ENCODE peak calls at places on chromosomes 5 and 9, in six cellular contexts. U, F, W, S, M and R are unnamed samples.

GRCh38 chr5:81424728-81425127 is 30.8 kb upstream of the ACOT12 start:
- DNase-seq in F (no peak), W (no peak), M (no peak), U (no peak), S (no peak), R (no peak)

GRCh38 chr5:19676895-19677294 is 311.1 kb downstream of the CDH18 start:
- DNase-seq in W (no peak), M (no peak), S (no peak), U (no peak), F (no peak), R (no peak)

GRCh38 chr5:98468188-98468869 is 305.1 kb upstream of the RGMB start:
- DNase-seq in U (no peak), M (no peak), S (no peak), W (no peak), F (peak; percentile 29), R (no peak)

GRCh38 chr5:33842456-33842855 is 49.3 kb downstream of the ADAMTS12 start:
- DNase-seq in F (no peak), S (no peak), U (no peak), W (no peak), M (no peak), R (no peak)

GRCh38 chr5:170655920-170656319 is 127.6 kb upstream of the GABRP start:
- DNase-seq in M (no peak), W (no peak), U (no peak), F (no peak), S (no peak), R (no peak)

GRCh38 chr5:66239034-66239433 is 94.9 kb downstream of the SREK1 start:
- DNase-seq in M (no peak), F (peak; percentile 24), W (no peak), S (peak; percentile 19), U (no peak), R (no peak)

GRCh38 chr9:89564257-89564878 is 40.4 kb upstream of the GADD45G start:
- DNase-seq in M (peak; percentile 51), W (no peak), F (peak; percentile 48), U (no peak), S (peak; percentile 82), R (no peak)

GRCh38 chr5:15794117-15794985 is 294.4 kb downstream of the FBXL7 start:
- DNase-seq in F (no peak), W (no peak), M (no peak), S (no peak), U (no peak), R (no peak)

GRCh38 chr9:126066131-126066530 is 260.5 kb upstream of the MVB12B start:
- DNase-seq in F (no peak), M (no peak), W (no peak), U (no peak), S (no peak), R (no peak)

GRCh38 chr9:133839822-133840329 is 101.7 kb upstream of the SARDH start:
- DNase-seq in F (no peak), S (no peak), M (no peak), U (no peak), W (peak; percentile 58), R (no peak)

GRCh38 chr9:98839724-98840123 is 32.3 kb downstream of the GALNT12 start:
- DNase-seq in U (no peak), W (no peak), M (no peak), F (no peak), S (no peak), R (peak; percentile 88)

GRCh38 chr5:79503794-79504495 is 10.0 kb downstream of the HOMER1 start:
- DNase-seq in U (no peak), S (no peak), W (no peak), F (peak; percentile 39), M (no peak), R (no peak)

GRCh38 chr5:93574041-93574938 is 6.7 kb downstream of the NR2F1-AS1 start:
- DNase-seq in S (no peak), M (no peak), W (no peak), U (no peak), F (no peak), R (no peak)

GRCh38 chr9:108743901-108744371 is 111.8 kb downstream of the ACTL7B start:
- DNase-seq in W (no peak), U (no peak), F (peak; percentile 16), M (no peak), S (no peak), R (no peak)

GRCh38 chr9:133460405-133461175 is 812 bp downstream of the CACFD1 start:
- DNase-seq in F (peak; percentile 38), S (no peak), U (peak; percentile 33), M (peak; percentile 26), W (peak; percentile 95), R (no peak)

GRCh38 chr9:110148384-110148783 is 59.6 kb downstream of the C9orf152 start:
- DNase-seq in U (no peak), S (no peak), W (no peak), M (peak; percentile 16), F (no peak), R (no peak)

GRCh38 chr5:132221781-132222648 is 5.6 kb downstream of the P4HA2 start:
- DNase-seq in U (peak; percentile 45), M (no peak), F (no peak), W (no peak), S (no peak), R (no peak)

GRCh38 chr5:6058055-6058715 is 320.2 kb downstream of the MED10 start:
- DNase-seq in M (no peak), U (no peak), S (no peak), F (no peak), W (no peak), R (peak; percentile 90)

GRCh38 chr9:106307670-106308069 is 555.3 kb upstream of the ZNF462 start:
- DNase-seq in U (no peak), M (no peak), F (no peak), S (no peak), W (no peak), R (no peak)

GRCh38 chr5:116880150-116880549 is 305.5 kb upstream of the SEMA6A start:
- DNase-seq in M (no peak), W (no peak), F (no peak), S (no peak), U (no peak), R (no peak)

GRCh38 chr9:13035822-13036221 is 243.7 kb downstream of the MPDZ start:
- DNase-seq in W (no peak), S (no peak), M (no peak), U (no peak), F (no peak), R (no peak)

GRCh38 chr9:128995791-128996190 is 32.3 kb downstream of the SH3GLB2 start:
- DNase-seq in F (no peak), U (no peak), M (no peak), W (no peak), S (no peak), R (no peak)

GRCh38 chr5:157361865-157362465 is 96.0 kb downstream of the CYFIP2 start:
- DNase-seq in M (peak; percentile 83), S (no peak), W (no peak), F (no peak), U (no peak), R (no peak)

GRCh38 chr5:143601917-143602333 is 198.4 kb upstream of the NR3C1 start:
- DNase-seq in W (no peak), F (no peak), S (no peak), M (no peak), U (no peak), R (no peak)

GRCh38 chr5:177491429-177491945 is 5.9 kb downstream of the PDLIM7 start:
- DNase-seq in F (peak; percentile 79), M (peak; percentile 84), S (no peak), U (no peak), W (no peak), R (no peak)

GRCh38 chr5:177491983-177492746 is 5.2 kb downstream of the PDLIM7 start:
- DNase-seq in M (no peak), W (no peak), F (no peak), U (no peak), S (no peak), R (no peak)

GRCh38 chr5:177493795-177494355 is 3.5 kb downstream of the PDLIM7 start:
- DNase-seq in M (no peak), U (no peak), F (no peak), S (no peak), W (no peak), R (no peak)

GRCh38 chr5:177494356-177495195 is 2.8 kb downstream of the PDLIM7 start:
- DNase-seq in S (peak; percentile 49), W (no peak), M (peak; percentile 36), U (no peak), F (peak; percentile 82), R (no peak)

GRCh38 chr5:177492841-177493240 is 4.6 kb downstream of the PDLIM7 start:
- DNase-seq in S (no peak), U (no peak), M (no peak), F (no peak), W (no peak), R (no peak)
- TF ChIP-seq POLR2A in S (no peak), U (no peak), M (no peak), F (no peak), W (no peak), R (no peak)

GRCh38 chr5:134904621-134905245 is at the start of gene PCBD2:
- DNase-seq in U (peak; percentile 79), M (peak; percentile 94), F (peak; percentile 94), W (peak; percentile 96), S (peak; percentile 83), R (peak; percentile 94)
- TF ChIP-seq POLR2A in U (peak; percentile 31), M (peak; percentile 92), F (peak; percentile 65), W (peak; percentile 78), S (peak; percentile 53), R (no peak)

GRCh38 chr9:127973169-127974001 is 7.4 kb downstream of the EEIG1 start:
- DNase-seq in M (no peak), F (no peak), W (peak; percentile 95), U (no peak), S (no peak), R (no peak)
- TF ChIP-seq POLR2A in M (no peak), F (no peak), W (peak; percentile 11), U (no peak), S (no peak), R (no peak)

DNA sequence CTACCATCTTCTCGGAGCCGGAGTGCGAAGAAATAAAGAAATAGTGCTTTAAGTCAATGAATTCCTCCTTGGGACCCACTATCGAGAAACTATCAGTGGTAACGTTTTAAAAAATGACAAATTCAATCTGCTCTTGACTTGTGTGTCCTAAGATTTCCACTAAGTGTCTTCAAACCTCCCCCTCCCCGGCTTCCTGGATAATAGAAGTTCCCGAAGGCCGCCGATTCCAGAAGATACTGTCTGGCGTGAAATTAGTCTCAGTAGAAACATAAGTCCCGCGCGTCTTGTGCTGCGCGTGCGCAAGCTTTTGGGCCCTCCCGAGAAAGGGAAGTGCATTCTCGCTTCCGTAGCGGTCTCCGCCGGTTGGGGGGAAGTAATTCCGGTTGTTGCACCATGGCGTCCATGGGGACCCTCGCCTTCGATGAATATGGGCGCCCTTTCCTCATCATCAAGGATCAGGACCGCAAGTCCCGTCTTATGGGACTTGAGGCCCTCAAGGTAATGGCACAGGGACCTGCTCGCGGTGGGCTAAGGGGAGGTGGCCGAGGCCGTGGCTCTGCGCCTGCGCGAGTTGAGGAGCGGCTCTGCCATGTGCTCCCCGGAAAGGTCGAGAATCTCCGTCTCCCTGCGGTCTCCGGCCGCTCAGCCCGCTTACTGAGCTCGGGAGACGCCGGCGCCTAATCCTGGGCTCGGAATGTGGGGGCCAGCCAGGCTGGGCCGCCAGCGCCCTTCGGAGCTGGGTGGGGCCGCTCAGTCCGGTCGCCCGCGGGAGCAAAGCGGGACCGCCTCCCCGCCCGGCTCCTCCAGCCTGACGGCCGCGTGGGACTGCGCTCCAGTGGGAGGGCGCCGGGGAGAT is at the start of gene CCT5:
- DNase-seq in M (peak; percentile 99), F (peak; percentile 99), W (peak; percentile 94), U (peak; percentile 79), S (peak; percentile 98), R (peak; percentile 97)
- TF ChIP-seq POLR2A in M (peak; percentile 94), F (peak; percentile 89), W (peak; percentile 43), U (peak; percentile 50), S (peak; percentile 51), R (no peak)